ENCODE peak calls at places on chromosomes 13 and 19, in eight cellular contexts. E is H9, M is astrocyte, Q is Karpas-422, A is mammary epithelial cell, J is fibroblast of lung, N is MM.1S, R is neuronal stem cell. U is an unnamed sample. For H3K4me1, the result is how much of the 10 kb centered on the place peaks cover.

GRCh38 chr19:21850636-21851255 is 14.8 kb upstream of the ZNF43 start:
- DNase-seq in E (no peak), N (no peak), J (peak), Q (no peak), A (no peak), R (no peak), M (no peak), U (no peak)

GRCh38 chr19:42197375-42197817 is 20.1 kb downstream of the DEDD2 start:
- DNase-seq in M (no peak), E (peak), J (no peak), Q (no peak), A (no peak), N (no peak), R (no peak), U (peak)

GRCh38 chr13:44050450-44051063 is 170.9 kb downstream of the LACC1 start:
- DNase-seq in E (no peak), A (peak), R (no peak), N (peak), J (no peak), M (no peak), Q (peak), U (no peak)

GRCh38 chr19:5492813-5493409 is 37.7 kb downstream of the ZNRF4 start:
- DNase-seq in A (no peak), M (no peak), J (no peak), N (no peak), Q (no peak), R (peak), E (no peak), U (no peak)

GRCh38 chr19:5035105-5035761 is 66.3 kb downstream of the KDM4B start:
- DNase-seq in N (no peak), R (no peak), M (no peak), E (no peak), J (no peak), Q (no peak), A (no peak), U (no peak)

GRCh38 chr13:80337011-80337688 is 3.8 kb downstream of the SPRY2 start:
- DNase-seq in N (no peak), E (no peak), Q (no peak), J (peak), A (peak), M (no peak), R (no peak), U (peak)

GRCh38 chr13:110400786-110401533 is 93.9 kb downstream of the COL4A2 start:
- DNase-seq in N (no peak), E (no peak), R (no peak), Q (no peak), J (peak), A (no peak), M (peak), U (no peak)

GRCh38 chr13:73000027-73000674 is 58.7 kb upstream of the KLF5 start:
- DNase-seq in N (no peak), E (no peak), R (no peak), Q (no peak), M (peak), A (peak), J (peak), U (no peak)

GRCh38 chr13:98517576-98518310 is 59.2 kb downstream of the STK24 start:
- DNase-seq in A (no peak), M (no peak), N (no peak), Q (no peak), E (no peak), R (no peak), J (no peak), U (no peak)

GRCh38 chr13:114309806-114310410 is 4.4 kb upstream of the CHAMP1 start:
- DNase-seq in E (no peak), Q (no peak), J (no peak), R (no peak), N (peak), M (no peak), A (no peak), U (no peak)

GRCh38 chr19:55913643-55914268 is 18.4 kb downstream of the NLRP13 start:
- DNase-seq in Q (peak), M (no peak), A (no peak), E (no peak), J (no peak), N (no peak), R (no peak), U (peak)

GRCh38 chr13:79765331-79765730 is 284.4 kb downstream of the NDFIP2 start:
- DNase-seq in R (no peak), A (no peak), J (no peak), Q (no peak), E (no peak), N (no peak), M (no peak), U (no peak)

GRCh38 chr19:12867120-12868099 is 13.8 kb downstream of the DNASE2 start:
- DNase-seq in Q (peak), M (peak), J (peak), E (peak), N (no peak), A (no peak), R (peak), U (peak)

GRCh38 chr13:110683203-110683883 is 22.6 kb downstream of the CARS2 start:
- DNase-seq in A (peak), J (no peak), M (no peak), Q (peak), E (no peak), N (no peak), R (no peak), U (no peak)

GRCh38 chr19:56372281-56372680 is 21.1 kb downstream of the ZNF582 start:
- DNase-seq in J (peak), A (no peak), N (no peak), E (no peak), Q (no peak), R (no peak), M (no peak), U (no peak)

GRCh38 chr13:44306401-44307192 is 67.0 kb upstream of the SERP2 start:
- DNase-seq in Q (no peak), M (peak), E (peak), A (peak), N (no peak), R (peak), J (peak), U (peak)

GRCh38 chr19:28656644-28657043 is 556.3 kb downstream of the UQCRFS1 start:
- DNase-seq in R (no peak), J (no peak), M (no peak), E (no peak), Q (no peak), A (no peak), N (no peak), U (no peak)

GRCh38 chr13:89869312-89869711 is 1478.2 kb upstream of the MIR17HG start:
- DNase-seq in A (no peak), Q (no peak), R (no peak), N (no peak), M (no peak), E (no peak), J (no peak), U (no peak)

GRCh38 chr13:19601749-19602725 is 31.4 kb upstream of the MPHOSPH8 start:
- DNase-seq in E (peak), A (peak), J (peak), N (peak), R (peak), Q (no peak), M (peak), U (peak)

GRCh38 chr13:97781891-97782305 is 171.6 kb upstream of the IPO5 start:
- DNase-seq in A (peak), E (no peak), Q (no peak), J (peak), R (no peak), N (no peak), M (no peak), U (no peak)

GRCh38 chr13:45086484-45086883 is 33.8 kb upstream of the GTF2F2 start:
- DNase-seq in A (peak), N (no peak), J (peak), R (no peak), M (peak), Q (no peak), E (no peak), U (no peak)

GRCh38 chr19:8663920-8664670 is 33.7 kb downstream of the NFILZ start:
- DNase-seq in A (no peak), J (no peak), Q (no peak), E (peak), N (peak), R (no peak), M (no peak), U (no peak)

GRCh38 chr13:43072394-43072793 is 49.0 kb downstream of the DNAJC15 start:
- DNase-seq in A (no peak), R (no peak), N (no peak), Q (no peak), E (no peak), J (no peak), M (no peak), U (no peak)

GRCh38 chr13:71968025-71968424 is 101.0 kb upstream of the DACH1 start:
- DNase-seq in M (peak), Q (no peak), N (no peak), R (peak), J (peak), E (peak), A (no peak), U (peak)

GRCh38 chr19:2613507-2614295 is 88.8 kb downstream of the GNG7 start:
- DNase-seq in E (peak), R (no peak), Q (peak), M (no peak), J (peak), N (peak), A (no peak), U (peak)

GRCh38 chr13:21330126-21330861 is 128.8 kb downstream of the ZDHHC20 start:
- DNase-seq in A (no peak), E (no peak), R (no peak), Q (no peak), J (no peak), M (no peak), N (peak), U (no peak)

GRCh38 chr19:3250675-3251074 is 26.2 kb downstream of the CELF5 start:
- DNase-seq in M (no peak), J (no peak), A (no peak), E (no peak), Q (peak), R (no peak), N (no peak), U (peak)

GRCh38 chr13:102197193-102197592 is 204.7 kb downstream of the FGF14 start:
- DNase-seq in A (peak), J (peak), M (peak), Q (peak), E (peak), R (no peak), N (no peak), U (peak)

GRCh38 chr19:56671613-56671994 is at the start of gene ZNF835:
- DNase-seq in N (no peak), R (peak), Q (no peak), A (no peak), J (peak), E (no peak), M (no peak), U (peak)

GRCh38 chr13:28955264-28955966 is 135.3 kb downstream of the MTUS2 start:
- DNase-seq in J (no peak), A (no peak), R (no peak), Q (no peak), N (no peak), M (no peak), E (no peak), U (no peak)

GRCh38 chr13:88345171-88345847 is 674.1 kb downstream of the SLITRK5 start:
- DNase-seq in R (no peak), N (no peak), J (no peak), A (no peak), Q (no peak), E (no peak), M (no peak), U (no peak)

DNA sequence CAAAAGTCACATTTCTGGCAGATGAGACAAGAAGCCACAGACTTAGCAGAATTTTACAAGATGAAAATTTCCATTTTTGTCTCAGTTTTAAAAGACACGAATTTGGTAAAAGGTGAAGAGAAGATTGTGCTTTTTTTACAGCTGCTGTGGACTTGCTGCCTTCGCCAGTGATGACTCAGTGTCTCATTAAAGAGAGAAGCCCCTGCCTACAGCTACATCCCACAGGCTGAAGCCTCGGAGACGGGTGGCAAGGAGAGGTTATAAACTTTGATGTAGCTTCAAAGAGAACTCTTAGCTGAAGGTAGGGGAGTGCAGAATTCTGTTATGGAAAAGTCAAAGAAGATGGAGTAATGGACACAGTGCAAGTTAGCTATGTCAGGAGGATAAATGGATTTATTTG is 683.4 kb upstream of the ARGLU1 start:
- DNase-seq in R (no peak), E (no peak), N (no peak), M (peak), Q (no peak), A (no peak), J (peak), U (no peak)
- H3K4me1 ChIP-seq in R (under half), E (under half), N (under half), M (under half), Q (under half), A (under half), J (under half), U (under half)

DNA sequence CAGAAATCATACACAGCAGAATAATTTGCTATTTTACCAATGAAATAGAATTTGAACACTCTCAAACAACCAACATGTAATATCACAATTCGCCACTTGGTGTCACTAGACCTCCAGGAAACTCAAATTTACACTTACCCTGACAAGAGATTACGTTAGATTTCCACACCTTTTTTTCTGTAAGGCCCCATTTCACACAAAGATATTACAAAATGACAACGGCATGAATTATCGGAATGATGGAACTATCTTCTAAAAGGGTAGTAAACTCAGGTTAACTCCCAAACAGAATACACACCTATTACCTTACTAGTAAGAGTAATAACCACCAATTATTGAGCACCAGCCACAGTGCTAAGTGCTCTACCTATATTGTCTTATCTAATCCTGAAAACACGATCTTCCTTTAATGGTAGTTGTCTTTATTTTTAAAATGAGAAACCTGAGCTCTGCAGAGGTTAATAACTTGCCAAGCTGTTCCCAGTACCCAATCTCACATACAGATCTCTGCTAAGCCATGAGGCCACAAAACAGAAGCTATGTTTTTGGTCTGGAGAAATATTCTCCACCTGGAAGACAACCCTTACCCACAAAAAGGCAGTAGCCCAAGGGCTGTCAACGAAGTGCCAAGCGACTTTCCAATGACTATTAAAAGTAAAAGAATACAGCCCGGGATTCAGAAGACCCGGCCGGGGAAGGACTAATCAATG is 152.4 kb downstream of the DCLK1 start:
- DNase-seq in R (peak), N (peak), Q (peak), M (peak), E (no peak), A (peak), J (peak), U (peak)
- H3K9ac ChIP-seq in R (no peak), N (no peak), Q (no peak), M (peak), E (no peak), A (no peak), J (peak), U (no peak)

DNA sequence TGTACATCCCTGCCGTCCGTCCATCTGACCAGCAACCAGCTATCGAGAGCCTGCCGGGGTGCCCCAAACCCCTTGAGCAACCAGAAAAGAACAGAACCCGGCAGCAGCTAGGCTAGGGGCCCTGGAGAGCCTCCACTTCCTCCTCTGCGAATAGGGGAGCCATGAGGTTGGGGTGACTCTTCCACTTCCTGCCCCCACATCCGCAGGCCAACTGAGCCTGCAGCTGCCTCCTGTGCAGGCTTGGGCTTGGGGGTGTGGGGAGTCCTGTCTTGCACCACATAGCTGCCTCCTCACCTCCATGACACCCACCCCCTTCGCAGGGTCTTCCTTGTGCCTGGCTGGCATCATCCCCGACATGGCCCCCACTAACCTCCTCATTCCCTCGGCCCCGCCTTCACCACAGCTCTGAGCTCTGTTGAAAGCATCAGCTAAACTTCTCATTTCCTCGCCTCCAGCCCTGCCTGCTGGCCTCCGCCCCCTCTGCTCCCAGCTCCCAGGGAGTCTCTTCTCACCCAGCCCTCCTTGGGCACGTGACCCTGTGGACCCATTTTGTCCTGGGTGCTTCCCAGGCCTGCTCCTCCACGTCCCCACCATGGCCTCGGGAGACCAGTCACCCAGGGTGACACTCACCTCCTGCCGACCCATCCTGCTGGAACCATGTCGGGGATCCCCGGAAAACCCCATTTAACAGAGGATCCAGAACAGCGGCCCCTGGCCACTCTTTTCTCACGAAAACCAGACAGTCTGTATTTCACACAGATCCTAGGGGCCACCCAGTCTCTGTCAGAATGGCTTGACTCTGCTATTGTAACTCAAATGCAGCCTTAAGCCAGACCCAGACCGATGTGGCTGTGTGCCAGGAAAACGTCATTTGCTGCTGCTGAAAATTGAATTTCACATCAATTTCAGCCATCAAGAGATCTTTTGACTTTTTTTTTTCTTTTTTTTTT is 50.4 kb downstream of the MYO9B start:
- DNase-seq in A (no peak), J (peak), R (no peak), Q (peak), E (no peak), N (no peak), M (no peak), U (no peak)
- H3K4me1 ChIP-seq in A (under half), J (under half), R (under half), Q (half or more), E (under half), N (under half), M (under half), U (under half)

GRCh38 chr19:30374791-30375650 is 2.8 kb downstream of the ZNF536 start:
- DNase-seq in E (peak), M (no peak), J (no peak), R (no peak), A (no peak), Q (no peak), N (no peak), U (peak)
- H3K9ac ChIP-seq in E (no peak), M (no peak), J (no peak), R (peak), A (no peak), Q (no peak), N (no peak), U (no peak)

DNA sequence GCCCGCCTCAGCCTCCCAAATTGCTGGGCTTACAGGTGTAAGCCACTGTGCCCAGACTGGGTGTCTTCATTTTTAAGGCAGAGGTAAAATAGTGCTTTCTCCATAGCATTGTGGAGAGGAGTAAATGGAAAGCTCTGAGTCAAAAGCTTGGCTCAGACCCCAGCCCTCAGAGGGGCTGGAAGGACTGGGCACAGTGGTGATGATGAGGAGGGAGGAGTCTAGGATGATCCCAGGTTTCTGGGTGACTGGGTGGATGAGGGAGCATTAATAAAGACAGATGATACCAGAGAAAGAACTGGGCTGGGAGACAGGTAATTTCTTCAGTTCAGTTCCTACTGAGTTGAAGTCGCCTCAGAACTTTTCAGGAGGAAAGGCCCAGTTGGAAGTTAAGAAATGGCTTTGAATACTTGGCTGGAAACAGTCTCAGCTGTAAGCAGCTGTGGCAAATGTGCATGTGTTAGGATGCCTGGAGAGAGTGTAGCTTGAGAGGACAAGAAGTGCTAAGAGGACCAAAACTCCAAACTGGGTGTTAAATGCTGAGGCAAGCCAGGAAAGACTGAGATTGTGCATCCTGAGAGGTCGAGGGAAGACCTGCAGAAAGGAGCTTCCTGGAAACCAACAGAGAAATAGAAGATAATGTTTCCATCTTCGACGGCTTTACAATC is 37.1 kb upstream of the MEDAG start:
- DNase-seq in J (peak), E (no peak), N (no peak), A (no peak), R (no peak), Q (no peak), M (peak), U (no peak)
- H3K4me1 ChIP-seq in J (half or more), E (under half), N (under half), A (under half), R (under half), Q (under half), M (half or more), U (under half)

DNA sequence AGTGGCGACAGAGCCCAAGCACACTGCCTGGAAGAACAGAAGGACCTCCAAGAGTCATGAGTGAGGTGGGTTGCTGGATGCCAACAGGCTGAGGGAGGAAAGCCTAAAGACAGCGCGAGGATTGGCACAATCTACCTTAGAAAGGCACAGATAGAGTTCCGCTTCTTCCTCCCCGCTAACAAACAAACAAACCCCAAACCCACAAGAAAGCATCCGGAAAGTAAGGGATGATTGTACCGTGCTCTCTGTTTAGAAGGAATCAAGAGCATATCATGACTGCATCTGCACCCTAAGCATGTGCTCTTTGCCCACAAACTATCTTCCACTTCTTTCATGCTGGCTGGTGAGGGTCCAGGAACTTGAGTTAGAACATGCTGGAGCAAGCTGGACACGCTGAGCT is 233.0 kb upstream of the KLF12 start:
- DNase-seq in M (no peak), A (no peak), E (no peak), J (no peak), R (no peak), N (no peak), Q (no peak), U (no peak)
- H3K9ac ChIP-seq in M (no peak), A (no peak), E (no peak), J (no peak), R (no peak), N (no peak), Q (no peak), U (no peak)

U was measured in endodermal cell.